ENCODE peak calls at places on chromosomes 1 and 21, in four cellular contexts. N is neuronal stem cell, A is left cardiac atrium, X is heart left ventricle. D is an unnamed sample.

GRCh38 chr1:63920154-63921117 is 146.6 kb downstream of the ROR1 start:
- DNase-seq in N (no peak), A (no peak), X (no peak), D (no peak)

GRCh38 chr1:84856871-84857270 is 36.1 kb downstream of the LPAR3 start:
- DNase-seq in N (no peak), A (no peak), X (no peak), D (no peak)

GRCh38 chr1:210635108-210635507 is 306.4 kb downstream of the HHAT start:
- DNase-seq in N (no peak), A (no peak), X (no peak), D (no peak)

GRCh38 chr1:1272341-1273151 is 1.1 kb downstream of the UBE2J2 start:
- DNase-seq in N (no peak), A (no peak), X (no peak), D (no peak)

GRCh38 chr1:42178249-42178648 is 13.7 kb upstream of the GUCA2A start:
- DNase-seq in N (no peak), A (no peak), X (no peak), D (peak; percentile 43)

GRCh38 chr1:15739745-15740144 is 2.6 kb upstream of the TMEM82 start:
- DNase-seq in N (no peak), A (no peak), X (no peak), D (no peak)

GRCh38 chr1:17427696-17428660 is 11.5 kb downstream of the RCC2 start:
- DNase-seq in N (no peak), A (no peak), X (peak; percentile 50), D (peak; percentile 60)

GRCh38 chr1:228036701-228037231 is 30.0 kb downstream of the WNT3A start:
- DNase-seq in N (no peak), A (no peak), X (no peak), D (peak; percentile 37)

GRCh38 chr1:89908993-89909436 is 85.9 kb upstream of the ZNF326 start:
- DNase-seq in N (no peak), A (no peak), X (peak; percentile 48), D (no peak)

GRCh38 chr21:27582946-27583270 is 616.0 kb upstream of the ADAMTS5 start:
- DNase-seq in N (no peak), A (no peak), X (no peak), D (no peak)

GRCh38 chr1:209607102-209607794 is 23.7 kb downstream of the CAMK1G start:
- DNase-seq in N (no peak), A (no peak), X (no peak), D (no peak)

GRCh38 chr1:159959451-159959850 is 5.4 kb upstream of the SLAMF9 start:
- DNase-seq in N (no peak), A (no peak), X (no peak), D (no peak)

D was measured in right cardiac atrium.